ENCODE peak calls at places on chromosomes 3 and 15, in five cellular contexts. One of them, this sample, is unnamed.

GRCh38 chr3:50559702-50560101 is 7.8 kb downstream of the C3orf18 start:
- DNase-seq in NT2/D1: no peak
- DNase-seq in stimulated activated CD4-positive, alpha-beta T cell treated with anti-CD3 and anti-CD28 coated beads, Interleukin-4, amount 100 ng/mL, for 24 hours: no peak
- DNase-seq in omental fat pad: no peak
- DNase-seq in bronchial epithelial cell: peak
- DNase-seq in this sample: no peak

GRCh38 chr3:178562869-178563232 is 26.6 kb downstream of the KCNMB2 start:
- DNase-seq in bronchial epithelial cell: no peak
- DNase-seq in omental fat pad: no peak
- DNase-seq in NT2/D1: no peak
- DNase-seq in stimulated activated CD4-positive, alpha-beta T cell treated with anti-CD3 and anti-CD28 coated beads, Interleukin-4, amount 100 ng/mL, for 24 hours: no peak
- DNase-seq in this sample: no peak

GRCh38 chr3:175651716-175652115 is 792.6 kb downstream of the NAALADL2 start:
- DNase-seq in bronchial epithelial cell: no peak
- DNase-seq in stimulated activated CD4-positive, alpha-beta T cell treated with anti-CD3 and anti-CD28 coated beads, Interleukin-4, amount 100 ng/mL, for 24 hours: no peak
- DNase-seq in omental fat pad: no peak
- DNase-seq in NT2/D1: no peak
- DNase-seq in this sample: no peak

GRCh38 chr3:99625237-99625622 is 13.2 kb upstream of the COL8A1 start:
- DNase-seq in omental fat pad: no peak
- DNase-seq in stimulated activated CD4-positive, alpha-beta T cell treated with anti-CD3 and anti-CD28 coated beads, Interleukin-4, amount 100 ng/mL, for 24 hours: no peak
- DNase-seq in bronchial epithelial cell: no peak
- DNase-seq in NT2/D1: no peak
- DNase-seq in this sample: no peak

GRCh38 chr15:50854594-50855490 is 53.6 kb upstream of the AP4E1 start:
- DNase-seq in NT2/D1: no peak
- DNase-seq in omental fat pad: no peak
- DNase-seq in bronchial epithelial cell: peak
- DNase-seq in stimulated activated CD4-positive, alpha-beta T cell treated with anti-CD3 and anti-CD28 coated beads, Interleukin-4, amount 100 ng/mL, for 24 hours: no peak
- DNase-seq in this sample: peak

GRCh38 chr3:14265246-14265962 is 86.8 kb downstream of the LSM3 start:
- DNase-seq in omental fat pad: no peak
- DNase-seq in bronchial epithelial cell: peak
- DNase-seq in NT2/D1: no peak
- DNase-seq in stimulated activated CD4-positive, alpha-beta T cell treated with anti-CD3 and anti-CD28 coated beads, Interleukin-4, amount 100 ng/mL, for 24 hours: no peak
- DNase-seq in this sample: peak

GRCh38 chr3:89699229-89699628 is 591.8 kb downstream of the EPHA3 start:
- DNase-seq in bronchial epithelial cell: no peak
- DNase-seq in stimulated activated CD4-positive, alpha-beta T cell treated with anti-CD3 and anti-CD28 coated beads, Interleukin-4, amount 100 ng/mL, for 24 hours: no peak
- DNase-seq in NT2/D1: no peak
- DNase-seq in omental fat pad: no peak
- DNase-seq in this sample: no peak

GRCh38 chr3:24123596-24123995 is 178.5 kb downstream of the NR1D2 start:
- DNase-seq in stimulated activated CD4-positive, alpha-beta T cell treated with anti-CD3 and anti-CD28 coated beads, Interleukin-4, amount 100 ng/mL, for 24 hours: no peak
- DNase-seq in omental fat pad: no peak
- DNase-seq in bronchial epithelial cell: no peak
- DNase-seq in NT2/D1: no peak
- DNase-seq in this sample: no peak

GRCh38 chr3:41249318-41249717 is 50.0 kb downstream of the CTNNB1 start:
- DNase-seq in bronchial epithelial cell: no peak
- DNase-seq in omental fat pad: no peak
- DNase-seq in stimulated activated CD4-positive, alpha-beta T cell treated with anti-CD3 and anti-CD28 coated beads, Interleukin-4, amount 100 ng/mL, for 24 hours: no peak
- DNase-seq in NT2/D1: no peak
- DNase-seq in this sample: no peak

This sample was measured in RWPE1.